ENCODE peak calls at places on chromosomes 5 and 9, in five cellular contexts. One of them, this sample, is unnamed.

GRCh38 chr5:80094339-80094738 is 59.2 kb downstream of the THBS4 start:
- DNase-seq in Calu3: no peak
- DNase-seq in body of pancreas: no peak
- DNase-seq in RWPE1: no peak
- DNase-seq in astrocyte: no peak
- DNase-seq in this sample: no peak

GRCh38 chr5:80318212-80318611 is 1.6 kb upstream of the SPZ1 start:
- DNase-seq in Calu3: no peak
- DNase-seq in RWPE1: no peak
- DNase-seq in body of pancreas: no peak
- DNase-seq in astrocyte: peak; percentile 16
- DNase-seq in this sample: no peak

GRCh38 chr9:115978739-115979138 is 174.9 kb upstream of the PAPPA start:
- DNase-seq in RWPE1: no peak
- DNase-seq in Calu3: no peak
- DNase-seq in body of pancreas: peak; percentile 18
- DNase-seq in astrocyte: peak; percentile 54
- DNase-seq in this sample: no peak

GRCh38 chr5:107486489-107486888 is 184.2 kb downstream of the EFNA5 start:
- DNase-seq in Calu3: no peak
- DNase-seq in RWPE1: peak; percentile 75
- DNase-seq in body of pancreas: no peak
- DNase-seq in astrocyte: peak; percentile 70
- DNase-seq in this sample: peak; percentile 59

GRCh38 chr5:126519637-126520592 is 75.1 kb downstream of the ALDH7A1 start:
- DNase-seq in Calu3: no peak
- DNase-seq in RWPE1: no peak
- DNase-seq in body of pancreas: peak; percentile 21
- DNase-seq in astrocyte: no peak
- DNase-seq in this sample: no peak

GRCh38 chr5:114243281-114243982 is 118.4 kb upstream of the KCNN2 start:
- DNase-seq in Calu3: no peak
- DNase-seq in RWPE1: no peak
- DNase-seq in astrocyte: peak; percentile 76
- DNase-seq in body of pancreas: no peak
- DNase-seq in this sample: no peak

GRCh38 chr9:125066839-125067619 is 76.3 kb downstream of the SCAI start:
- DNase-seq in RWPE1: no peak
- DNase-seq in body of pancreas: no peak
- DNase-seq in Calu3: no peak
- DNase-seq in astrocyte: peak; percentile 14
- DNase-seq in this sample: no peak

GRCh38 chr5:174645677-174646076 is 78.7 kb upstream of the MSX2 start:
- DNase-seq in body of pancreas: no peak
- DNase-seq in RWPE1: no peak
- DNase-seq in Calu3: no peak
- DNase-seq in astrocyte: no peak
- DNase-seq in this sample: no peak

GRCh38 chr9:33161011-33161588 is 6.0 kb downstream of the B4GALT1 start:
- DNase-seq in astrocyte: peak; percentile 99
- DNase-seq in Calu3: peak; percentile 79
- DNase-seq in RWPE1: peak; percentile 93
- DNase-seq in body of pancreas: peak; percentile 44
- DNase-seq in this sample: peak; percentile 87

GRCh38 chr9:34381323-34381722 is 4.6 kb upstream of the MYORG start:
- DNase-seq in Calu3: no peak
- DNase-seq in astrocyte: no peak
- DNase-seq in RWPE1: no peak
- DNase-seq in body of pancreas: peak; percentile 31
- DNase-seq in this sample: no peak

GRCh38 chr9:87370003-87370685 is 127.5 kb upstream of the DAPK1 start:
- DNase-seq in body of pancreas: no peak
- DNase-seq in RWPE1: no peak
- DNase-seq in Calu3: no peak
- DNase-seq in astrocyte: peak; percentile 32
- DNase-seq in this sample: no peak

GRCh38 chr5:61139094-61139873 is 23.0 kb downstream of the SMIM15 start:
- DNase-seq in Calu3: no peak
- DNase-seq in astrocyte: no peak
- DNase-seq in body of pancreas: no peak
- DNase-seq in RWPE1: no peak
- DNase-seq in this sample: no peak

GRCh38 chr9:136174779-136175744 is 29.9 kb downstream of the LHX3 start:
- DNase-seq in RWPE1: no peak
- DNase-seq in body of pancreas: no peak
- DNase-seq in astrocyte: no peak
- DNase-seq in Calu3: no peak
- DNase-seq in this sample: no peak

GRCh38 chr5:40474250-40474649 is 205.5 kb upstream of the PTGER4 start:
- DNase-seq in RWPE1: no peak
- DNase-seq in astrocyte: no peak
- DNase-seq in Calu3: no peak
- DNase-seq in body of pancreas: no peak
- DNase-seq in this sample: no peak

GRCh38 chr9:88747768-88748167 is 212.8 kb downstream of the NXNL2 start:
- DNase-seq in body of pancreas: peak; percentile 13
- DNase-seq in Calu3: no peak
- DNase-seq in astrocyte: peak; percentile 92
- DNase-seq in RWPE1: peak; percentile 82
- DNase-seq in this sample: no peak

GRCh38 chr9:38437193-38437823 is 13.1 kb upstream of the IGFBPL1 start:
- DNase-seq in Calu3: no peak
- DNase-seq in body of pancreas: peak; percentile 56
- DNase-seq in astrocyte: peak; percentile 34
- DNase-seq in RWPE1: peak; percentile 37
- DNase-seq in this sample: no peak

GRCh38 chr9:128151343-128152132 is 2.3 kb downstream of the LCN2 start:
- DNase-seq in RWPE1: no peak
- DNase-seq in Calu3: peak; percentile 35
- DNase-seq in body of pancreas: no peak
- DNase-seq in astrocyte: no peak
- DNase-seq in this sample: no peak

GRCh38 chr5:179217356-179217755 is 127.9 kb downstream of the ADAMTS2 start:
- DNase-seq in astrocyte: no peak
- DNase-seq in Calu3: no peak
- DNase-seq in RWPE1: no peak
- DNase-seq in body of pancreas: no peak
- DNase-seq in this sample: no peak

GRCh38 chr5:65062684-65063083 is 294.0 kb downstream of the CWC27 start:
- DNase-seq in body of pancreas: peak; percentile 9
- DNase-seq in Calu3: no peak
- DNase-seq in astrocyte: peak; percentile 86
- DNase-seq in RWPE1: peak; percentile 95
- DNase-seq in this sample: no peak

GRCh38 chr5:33476992-33477391 is 36.2 kb downstream of the TARS1 start:
- DNase-seq in body of pancreas: no peak
- DNase-seq in astrocyte: peak; percentile 22
- DNase-seq in Calu3: no peak
- DNase-seq in RWPE1: no peak
- DNase-seq in this sample: no peak

GRCh38 chr9:99561435-99562262 is 260.0 kb upstream of the NR4A3 start:
- DNase-seq in body of pancreas: no peak
- DNase-seq in astrocyte: no peak
- DNase-seq in RWPE1: no peak
- DNase-seq in Calu3: no peak
- DNase-seq in this sample: no peak

GRCh38 chr5:89722538-89722937 is 687.0 kb downstream of the CETN3 start:
- DNase-seq in astrocyte: no peak
- DNase-seq in Calu3: no peak
- DNase-seq in RWPE1: no peak
- DNase-seq in body of pancreas: no peak
- DNase-seq in this sample: no peak

GRCh38 chr5:16179936-16180788 is 571 bp upstream of the MARCHF11 start:
- DNase-seq in body of pancreas: peak; percentile 6
- DNase-seq in RWPE1: no peak
- DNase-seq in astrocyte: no peak
- DNase-seq in Calu3: no peak
- DNase-seq in this sample: no peak

GRCh38 chr9:15206949-15207696 is 99.9 kb downstream of the TTC39B start:
- DNase-seq in body of pancreas: no peak
- DNase-seq in Calu3: no peak
- DNase-seq in RWPE1: no peak
- DNase-seq in astrocyte: no peak
- DNase-seq in this sample: no peak

GRCh38 chr5:1545798-1546355 is 22.1 kb upstream of the LPCAT1 start:
- DNase-seq in Calu3: peak; percentile 47
- DNase-seq in RWPE1: peak; percentile 68
- DNase-seq in astrocyte: no peak
- DNase-seq in body of pancreas: no peak
- DNase-seq in this sample: no peak

GRCh38 chr9:37904647-37905505 is 949 bp upstream of the SLC25A51 start:
- DNase-seq in astrocyte: no peak
- DNase-seq in RWPE1: peak; percentile 56
- DNase-seq in body of pancreas: peak; percentile 32
- DNase-seq in Calu3: no peak
- DNase-seq in this sample: no peak

GRCh38 chr9:104843644-104844226 is 79.8 kb downstream of the NIPSNAP3B start:
- DNase-seq in RWPE1: no peak
- DNase-seq in Calu3: no peak
- DNase-seq in astrocyte: no peak
- DNase-seq in body of pancreas: no peak
- DNase-seq in this sample: no peak

GRCh38 chr5:181282874-181283273 is 21.9 kb upstream of the TRIM52 start:
- DNase-seq in body of pancreas: no peak
- DNase-seq in RWPE1: no peak
- DNase-seq in Calu3: no peak
- DNase-seq in astrocyte: no peak
- DNase-seq in this sample: no peak

GRCh38 chr5:164052536-164053090 is 547.2 kb downstream of the MAT2B start:
- DNase-seq in body of pancreas: no peak
- DNase-seq in astrocyte: peak; percentile 71
- DNase-seq in Calu3: no peak
- DNase-seq in RWPE1: no peak
- DNase-seq in this sample: no peak

GRCh38 chr9:96581823-96582598 is 37.6 kb downstream of the CDC14B start:
- DNase-seq in body of pancreas: no peak
- DNase-seq in astrocyte: no peak
- DNase-seq in Calu3: no peak
- DNase-seq in RWPE1: no peak
- DNase-seq in this sample: no peak

GRCh38 chr9:96587916-96588315 is 31.7 kb downstream of the CDC14B start:
- DNase-seq in body of pancreas: no peak
- DNase-seq in Calu3: no peak
- DNase-seq in RWPE1: no peak
- DNase-seq in astrocyte: no peak
- DNase-seq in this sample: no peak

GRCh38 chr9:96587295-96587694 is 32.3 kb downstream of the CDC14B start:
- DNase-seq in RWPE1: no peak
- DNase-seq in Calu3: no peak
- DNase-seq in body of pancreas: no peak
- DNase-seq in astrocyte: no peak
- DNase-seq in this sample: no peak

GRCh38 chr9:96581301-96581700 is 38.3 kb downstream of the CDC14B start:
- DNase-seq in RWPE1: no peak
- DNase-seq in astrocyte: no peak
- DNase-seq in Calu3: no peak
- DNase-seq in body of pancreas: no peak
- DNase-seq in this sample: no peak

GRCh38 chr9:96585426-96585825 is 34.2 kb downstream of the CDC14B start:
- DNase-seq in body of pancreas: no peak
- DNase-seq in RWPE1: no peak
- DNase-seq in astrocyte: peak; percentile 52
- DNase-seq in Calu3: no peak
- DNase-seq in this sample: no peak
- TF ChIP-seq CTCF in body of pancreas: no peak
- TF ChIP-seq CTCF in RWPE1: no peak
- TF ChIP-seq CTCF in astrocyte: no peak
- TF ChIP-seq CTCF in Calu3: no peak
- TF ChIP-seq CTCF in this sample: no peak

GRCh38 chr5:92222449-92222848 is 839.3 kb upstream of the ARRDC3 start:
- DNase-seq in Calu3: peak; percentile 11
- DNase-seq in astrocyte: no peak
- DNase-seq in body of pancreas: no peak
- DNase-seq in RWPE1: no peak
- DNase-seq in this sample: no peak
- TF ChIP-seq CTCF in Calu3: no peak
- TF ChIP-seq CTCF in astrocyte: no peak
- TF ChIP-seq CTCF in body of pancreas: no peak
- TF ChIP-seq CTCF in RWPE1: no peak
- TF ChIP-seq CTCF in this sample: no peak

DNA sequence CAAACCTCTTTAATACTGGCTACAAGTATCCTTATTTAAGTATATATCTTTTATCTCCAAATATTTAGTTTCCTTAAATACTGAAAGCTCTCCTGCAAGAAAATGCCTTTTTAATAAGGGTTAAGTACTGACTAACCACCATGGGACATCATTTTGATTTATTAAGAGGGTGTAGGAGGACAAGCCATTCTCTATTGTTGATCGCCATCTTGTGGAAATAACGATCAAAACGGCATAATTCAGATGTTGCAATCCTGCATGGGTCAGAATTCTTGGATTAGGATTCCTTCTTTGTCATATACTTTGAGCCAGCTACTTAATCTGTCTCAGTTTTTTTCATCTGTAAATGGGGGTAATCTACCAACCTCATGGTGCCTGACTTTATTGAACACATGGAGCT is 28.7 kb upstream of the C5orf46 start:
- DNase-seq in astrocyte: peak; percentile 60
- DNase-seq in Calu3: peak; percentile 58
- DNase-seq in body of pancreas: no peak
- DNase-seq in RWPE1: peak; percentile 84
- DNase-seq in this sample: no peak
- TF ChIP-seq CTCF in astrocyte: peak; percentile 66
- TF ChIP-seq CTCF in Calu3: peak; percentile 66
- TF ChIP-seq CTCF in body of pancreas: peak; percentile 84
- TF ChIP-seq CTCF in RWPE1: peak; percentile 50
- TF ChIP-seq CTCF in this sample: peak; percentile 69

GRCh38 chr5:136364307-136364706 is 1.0 kb downstream of the TRPC7 start:
- DNase-seq in astrocyte: no peak
- DNase-seq in Calu3: peak; percentile 31
- DNase-seq in RWPE1: no peak
- DNase-seq in body of pancreas: no peak
- DNase-seq in this sample: no peak
- TF ChIP-seq CTCF in astrocyte: peak; percentile 18
- TF ChIP-seq CTCF in Calu3: peak; percentile 69
- TF ChIP-seq CTCF in RWPE1: no peak
- TF ChIP-seq CTCF in body of pancreas: no peak
- TF ChIP-seq CTCF in this sample: peak; percentile 16

GRCh38 chr5:96896806-96897205 is 20.5 kb downstream of the ERAP2 start:
- DNase-seq in body of pancreas: no peak
- DNase-seq in Calu3: no peak
- DNase-seq in RWPE1: no peak
- DNase-seq in astrocyte: no peak
- DNase-seq in this sample: peak; percentile 68
- TF ChIP-seq CTCF in body of pancreas: no peak
- TF ChIP-seq CTCF in Calu3: no peak
- TF ChIP-seq CTCF in RWPE1: no peak
- TF ChIP-seq CTCF in astrocyte: no peak
- TF ChIP-seq CTCF in this sample: no peak

GRCh38 chr5:100877277-100877676 is 25.8 kb downstream of the ST8SIA4 start:
- DNase-seq in RWPE1: no peak
- DNase-seq in astrocyte: no peak
- DNase-seq in Calu3: no peak
- DNase-seq in body of pancreas: no peak
- DNase-seq in this sample: no peak
- TF ChIP-seq CTCF in RWPE1: no peak
- TF ChIP-seq CTCF in astrocyte: no peak
- TF ChIP-seq CTCF in Calu3: no peak
- TF ChIP-seq CTCF in body of pancreas: no peak
- TF ChIP-seq CTCF in this sample: no peak

This sample was measured in CD14-positive monocyte.